ENCODE peak calls at places on chromosomes 6 and 20, in six cellular contexts. W is GM20000; B is HCEC 1CT; G is GM18507; H is stimulated activated naive CD8-positive, alpha-beta T cell treated with anti-CD3 and anti-CD28 coated beads, Interleukin-15, Interleukin-2, amounts not matched to agents 100 U/mL and 50 U/mL, for 24 hours; D is NCI-H1436. T is an unnamed sample.
A peak's percentile ranks its signal among the peaks of the same experiment; 100 is the strongest.

GRCh38 chr6:106204961-106205360 is 118.8 kb downstream of the PRDM1 start:
- DNase-seq in B (no peak), H (no peak), D (no peak), W (no peak), G (no peak), T (no peak)

GRCh38 chr6:3381233-3382065 is 75.4 kb downstream of the SLC22A23 start:
- DNase-seq in B (no peak), H (no peak), W (no peak), D (no peak), G (no peak), T (no peak)

GRCh38 chr20:56924976-56925695 is 296.0 kb downstream of the TFAP2C start:
- DNase-seq in H (peak; percentile 3), D (no peak), W (peak; percentile 18), G (no peak), B (no peak), T (no peak)

GRCh38 chr6:131349199-131349598 is 213.9 kb downstream of the AKAP7 start:
- DNase-seq in H (no peak), B (no peak), W (no peak), G (no peak), D (no peak), T (no peak)

GRCh38 chr6:156164701-156165454 is 612.3 kb upstream of the ARID1B start:
- DNase-seq in W (no peak), B (no peak), D (no peak), H (no peak), G (no peak), T (no peak)

GRCh38 chr6:149079456-149079855 is 238.1 kb upstream of the TAB2 start:
- DNase-seq in H (no peak), W (no peak), B (no peak), D (no peak), G (no peak), T (no peak)

GRCh38 chr6:33896391-33897192 is 92.8 kb upstream of the MLN start:
- DNase-seq in D (peak; percentile 16), B (no peak), W (no peak), H (peak; percentile 20), G (no peak), T (no peak)

GRCh38 chr6:64330694-64331309 is 695.2 kb downstream of the PHF3 start:
- DNase-seq in H (peak; percentile 55), D (peak; percentile 38), B (peak; percentile 39), W (peak; percentile 13), G (no peak), T (peak; percentile 49)

GRCh38 chr6:132465530-132466485 is 47.1 kb downstream of the STX7 start:
- DNase-seq in G (no peak), B (no peak), D (no peak), H (no peak), W (peak; percentile 16), T (no peak)

GRCh38 chr6:9404351-9405146 is 969.2 kb upstream of the SLC35B3 start:
- DNase-seq in H (no peak), B (peak; percentile 3), G (no peak), D (no peak), W (no peak), T (no peak)

GRCh38 chr6:135181333-135182119 is 418 bp downstream of the MYB start:
- DNase-seq in W (peak; percentile 21), D (no peak), G (no peak), B (no peak), H (peak; percentile 30), T (peak; percentile 38)

GRCh38 chr6:44642870-44643522 is 255.5 kb downstream of the CDC5L start:
- DNase-seq in G (no peak), H (peak; percentile 64), D (no peak), W (no peak), B (peak; percentile 2), T (peak; percentile 28)

GRCh38 chr20:2794202-2794748 is 6.2 kb downstream of the CPXM1 start:
- DNase-seq in G (no peak), H (no peak), D (no peak), B (no peak), W (no peak), T (no peak)

GRCh38 chr6:6856538-6857523 is 250.9 kb upstream of the RREB1 start:
- DNase-seq in D (no peak), H (peak; percentile 67), W (peak; percentile 70), G (peak; percentile 47), B (no peak), T (peak; percentile 66)

GRCh38 chr20:25296094-25297093 is 48.5 kb downstream of the PYGB start:
- DNase-seq in D (no peak), B (peak; percentile 11), W (peak; percentile 60), H (peak; percentile 37), G (no peak), T (peak; percentile 50)

GRCh38 chr6:17289491-17290106 is 8.4 kb downstream of the RBM24 start:
- DNase-seq in G (no peak), W (no peak), D (no peak), H (no peak), B (no peak), T (no peak)

GRCh38 chr20:5741089-5741488 is 9.1 kb upstream of the SHLD1 start:
- DNase-seq in G (no peak), W (no peak), H (no peak), D (no peak), B (no peak), T (no peak)

GRCh38 chr20:36408219-36408618 is 102.1 kb downstream of the DLGAP4 start:
- DNase-seq in B (peak; percentile 19), G (no peak), H (no peak), D (no peak), W (no peak), T (no peak)

GRCh38 chr6:69696273-69696672 is 100.5 kb downstream of the LMBRD1 start:
- DNase-seq in B (peak; percentile 27), G (no peak), D (no peak), W (peak; percentile 2), H (no peak), T (no peak)

GRCh38 chr6:6657820-6658217 is 69.3 kb downstream of the LY86 start:
- DNase-seq in G (no peak), B (no peak), W (no peak), D (no peak), H (no peak), T (no peak)

GRCh38 chr6:133705071-133705470 is 183.8 kb upstream of the TCF21 start:
- DNase-seq in D (no peak), G (no peak), B (peak; percentile 95), W (no peak), H (no peak), T (no peak)

GRCh38 chr6:162857321-162857720 is 129.5 kb downstream of the PACRG start:
- DNase-seq in D (peak; percentile 11), H (no peak), W (no peak), B (no peak), G (no peak), T (no peak)

GRCh38 chr20:38645980-38646858 is 44.6 kb downstream of the ARHGAP40 start:
- DNase-seq in H (peak; percentile 92), W (peak; percentile 89), B (peak; percentile 58), G (peak; percentile 87), D (peak; percentile 75), T (peak; percentile 91)

GRCh38 chr6:113392551-113393055 is 464.5 kb upstream of the MARCKS start:
- DNase-seq in W (no peak), B (no peak), H (no peak), G (no peak), D (no peak), T (no peak)

GRCh38 chr6:108648186-108648585 is 87.5 kb downstream of the FOXO3 start:
- DNase-seq in D (no peak), B (peak; percentile 41), G (no peak), W (no peak), H (no peak), T (no peak)

GRCh38 chr6:84825461-84825860 is 61.1 kb upstream of the TBX18 start:
- DNase-seq in W (no peak), G (no peak), B (peak; percentile 75), H (no peak), D (no peak), T (no peak)

GRCh38 chr6:318265-318890 is 26.1 kb downstream of the DUSP22 start:
- DNase-seq in G (no peak), H (no peak), W (no peak), B (no peak), D (no peak), T (no peak)